ENCODE peak calls at places on chromosomes 11 and 22, in nine cellular contexts. C is GM20000; E is stimulated activated CD4-positive, alpha-beta T cell treated with anti-CD3 and anti-CD28 coated beads, Interleukin-2, amount 100 ng/mL, for 24 hours; V is Jurkat, Clone E6-1; F is nephron progenitor cell; T is pulmonary artery endothelial cell; G is aorta; M is foreskin keratinocyte; K is HuH-7. U is an unnamed sample.
A peak's percentile ranks its signal among the peaks of the same experiment; 100 is the strongest.

GRCh38 chr22:32076726-32077550 is 33.9 kb downstream of the SLC5A1 start:
- DNase-seq in C (no peak), E (no peak), V (no peak), F (no peak), T (no peak), G (no peak), M (no peak), K (no peak), U (no peak)

GRCh38 chr11:1870721-1871466 is 18.0 kb downstream of the LSP1 start:
- DNase-seq in C (no peak), E (peak; percentile 49), V (no peak), F (peak; percentile 36), T (no peak), G (peak; percentile 74), M (no peak), K (no peak), U (no peak)

GRCh38 chr11:62538470-62539237 is 8.0 kb downstream of the AHNAK start:
- DNase-seq in C (no peak), E (no peak), V (no peak), F (no peak), T (no peak), G (no peak), M (no peak), K (no peak), U (no peak)

GRCh38 chr11:70367071-70367470 is 31.3 kb upstream of the CTTN start:
- DNase-seq in C (no peak), E (no peak), V (no peak), F (no peak), T (no peak), G (no peak), M (no peak), K (no peak), U (no peak)

GRCh38 chr22:22110548-22111266 is 128.1 kb upstream of the TOP3B start:
- DNase-seq in C (peak; percentile 84), E (peak; percentile 36), V (peak; percentile 25), F (peak; percentile 60), T (no peak), G (peak; percentile 57), M (peak; percentile 92), K (peak; percentile 83), U (no peak)

GRCh38 chr22:33918676-33919590 is 1.3 kb downstream of the LARGE1 start:
- DNase-seq in C (no peak), E (peak; percentile 16), V (no peak), F (peak; percentile 6), T (no peak), G (no peak), M (no peak), K (no peak), U (no peak)

GRCh38 chr22:48261706-48262105 is 1499.3 kb downstream of the TBC1D22A start:
- DNase-seq in C (no peak), E (no peak), V (no peak), F (no peak), T (no peak), G (no peak), M (no peak), K (no peak), U (no peak)

GRCh38 chr11:29161216-29161615 is 855.6 kb downstream of the KCNA4 start:
- DNase-seq in C (no peak), E (no peak), V (no peak), F (no peak), T (peak; percentile 5), G (no peak), M (no peak), K (no peak), U (no peak)

GRCh38 chr11:72760543-72761400 is 8.6 kb upstream of the ARAP1 start:
- DNase-seq in C (no peak), E (no peak), V (no peak), F (no peak), T (no peak), G (no peak), M (no peak), K (no peak), U (no peak)

GRCh38 chr11:45929486-45930030 is 7.1 kb downstream of the LARGE2 start:
- DNase-seq in C (no peak), E (no peak), V (no peak), F (no peak), T (no peak), G (no peak), M (no peak), K (no peak), U (no peak)

GRCh38 chr22:50505776-50506610 is 1.5 kb downstream of the LMF2 start:
- DNase-seq in C (no peak), E (no peak), V (no peak), F (no peak), T (no peak), G (no peak), M (no peak), K (no peak), U (no peak)

GRCh38 chr11:8219257-8220021 is 44.2 kb downstream of the LMO1 start:
- DNase-seq in C (peak; percentile 66), E (no peak), V (peak; percentile 27), F (peak; percentile 58), T (no peak), G (no peak), M (no peak), K (peak; percentile 89), U (no peak)

U was measured in BJ.